ENCODE peak calls at places on chromosomes 6 and 20, in nine cellular contexts. V is IMR-90, I is lower leg skin, W is HepG2, H is heart left ventricle, E is ovary, S is K562, F is stomach, Z is adrenal gland. Q is an unnamed sample.

GRCh38 chr20:24934101-24934661 is 14.9 kb upstream of the CST7 start:
- DNase-seq in V (no peak), I (no peak), W (no peak), H (no peak), E (no peak), S (no peak), F (no peak), Z (no peak), Q (peak)

GRCh38 chr6:39037707-39038106 is 10.9 kb upstream of the GLP1R start:
- DNase-seq in V (no peak), I (no peak), W (no peak), H (peak), E (no peak), S (no peak), F (no peak), Z (no peak), Q (no peak)

GRCh38 chr6:39899540-39900295 is 34.5 kb downstream of the MOCS1 start:
- DNase-seq in V (peak), I (no peak), W (no peak), H (no peak), E (no peak), S (no peak), F (no peak), Z (no peak), Q (no peak)

GRCh38 chr6:96465321-96465903 is 56.2 kb upstream of the UFL1 start:
- DNase-seq in V (no peak), I (no peak), W (no peak), H (no peak), E (no peak), S (no peak), F (no peak), Z (no peak), Q (no peak)

GRCh38 chr6:8082954-8083858 is 19.0 kb upstream of the BLOC1S5 start:
- DNase-seq in V (peak), I (no peak), W (no peak), H (no peak), E (no peak), S (peak), F (peak), Z (no peak), Q (no peak)

GRCh38 chr6:125546827-125547226 is 202.6 kb upstream of the HEY2 start:
- DNase-seq in V (peak), I (no peak), W (peak), H (peak), E (no peak), S (peak), F (no peak), Z (no peak), Q (no peak)

GRCh38 chr20:2576317-2576727 is 39.9 kb downstream of the TMC2 start:
- DNase-seq in V (no peak), I (no peak), W (no peak), H (no peak), E (no peak), S (no peak), F (no peak), Z (no peak), Q (no peak)

GRCh38 chr20:20399705-20400104 is 31.8 kb downstream of the INSM1 start:
- DNase-seq in V (no peak), I (no peak), W (peak), H (no peak), E (no peak), S (no peak), F (no peak), Z (no peak), Q (no peak)

GRCh38 chr6:168160506-168161370 is 81.7 kb upstream of the FRMD1 start:
- DNase-seq in V (no peak), I (no peak), W (no peak), H (no peak), E (no peak), S (no peak), F (no peak), Z (no peak), Q (no peak)

GRCh38 chr6:116531675-116532570 is 13.6 kb downstream of the TRAPPC3L start:
- DNase-seq in V (peak), I (peak), W (peak), H (peak), E (peak), S (peak), F (peak), Z (peak), Q (no peak)

GRCh38 chr6:83867527-83868161 is 8.2 kb downstream of the CYB5R4 start:
- DNase-seq in V (peak), I (peak), W (no peak), H (peak), E (peak), S (peak), F (peak), Z (peak), Q (peak)

GRCh38 chr6:33822575-33823395 is 19.0 kb upstream of the MLN start:
- DNase-seq in V (no peak), I (no peak), W (peak), H (no peak), E (no peak), S (peak), F (no peak), Z (no peak), Q (no peak)

GRCh38 chr6:46903175-46903574 is 18.6 kb downstream of the ADGRF5 start:
- DNase-seq in V (no peak), I (no peak), W (peak), H (peak), E (no peak), S (no peak), F (no peak), Z (no peak), Q (no peak)

GRCh38 chr6:75117701-75118100 is 88.2 kb downstream of the COL12A1 start:
- DNase-seq in V (peak), I (no peak), W (no peak), H (no peak), E (no peak), S (no peak), F (no peak), Z (no peak), Q (no peak)

GRCh38 chr6:143449731-143450452 is 603 bp downstream of the ADAT2 start:
- DNase-seq in V (peak), I (peak), W (peak), H (no peak), E (no peak), S (peak), F (no peak), Z (no peak), Q (no peak)

GRCh38 chr6:115986026-115986425 is 74.7 kb downstream of the FRK start:
- DNase-seq in V (no peak), I (no peak), W (no peak), H (no peak), E (no peak), S (no peak), F (no peak), Z (no peak), Q (no peak)

GRCh38 chr6:168778201-168778600 is 337.2 kb downstream of the SMOC2 start:
- DNase-seq in V (no peak), I (peak), W (no peak), H (peak), E (peak), S (no peak), F (no peak), Z (peak), Q (no peak)

GRCh38 chr6:18451756-18452155 is 64.6 kb downstream of the RNF144B start:
- DNase-seq in V (no peak), I (no peak), W (no peak), H (no peak), E (no peak), S (no peak), F (no peak), Z (no peak), Q (no peak)

GRCh38 chr6:155818698-155819097 is 363.1 kb upstream of the NOX3 start:
- DNase-seq in V (no peak), I (no peak), W (no peak), H (no peak), E (no peak), S (no peak), F (no peak), Z (no peak), Q (no peak)

GRCh38 chr6:143271024-143271423 is 179.5 kb downstream of the ADAT2 start:
- DNase-seq in V (peak), I (no peak), W (peak), H (peak), E (peak), S (no peak), F (no peak), Z (peak), Q (no peak)

GRCh38 chr6:61886608-61887259 is 399.3 kb downstream of the KHDRBS2 start:
- DNase-seq in V (no peak), I (no peak), W (peak), H (no peak), E (no peak), S (no peak), F (no peak), Z (no peak), Q (no peak)

GRCh38 chr20:50277064-50277415 is 86.4 kb downstream of the CEBPB start:
- DNase-seq in V (no peak), I (no peak), W (no peak), H (no peak), E (no peak), S (no peak), F (no peak), Z (no peak), Q (peak)

GRCh38 chr6:135086414-135086764 is 31.8 kb upstream of the HBS1L start:
- DNase-seq in V (no peak), I (no peak), W (no peak), H (no peak), E (no peak), S (no peak), F (no peak), Z (no peak), Q (no peak)

GRCh38 chr6:169046483-169047192 is 207.0 kb downstream of the THBS2 start:
- DNase-seq in V (peak), I (no peak), W (no peak), H (no peak), E (no peak), S (no peak), F (no peak), Z (peak), Q (no peak)

GRCh38 chr6:26284537-26285142 is 80.4 kb upstream of the BTN3A2 start:
- DNase-seq in V (peak), I (no peak), W (no peak), H (peak), E (peak), S (peak), F (peak), Z (peak), Q (peak)

GRCh38 chr20:44109951-44110361 is 77.0 kb downstream of the JPH2 start:
- DNase-seq in V (no peak), I (no peak), W (no peak), H (no peak), E (peak), S (peak), F (no peak), Z (no peak), Q (no peak)

GRCh38 chr6:37840143-37840939 is 20.8 kb downstream of the ZFAND3 start:
- DNase-seq in V (no peak), I (no peak), W (no peak), H (no peak), E (no peak), S (no peak), F (no peak), Z (no peak), Q (no peak)

GRCh38 chr20:10653593-10654288 is 20.1 kb downstream of the JAG1 start:
- DNase-seq in V (peak), I (no peak), W (no peak), H (peak), E (peak), S (no peak), F (no peak), Z (no peak), Q (no peak)
- H3K4me3 ChIP-seq in V (peak), I (no peak), W (no peak), H (no peak), E (peak), S (no peak), F (no peak), Z (no peak), Q (no peak)

DNA sequence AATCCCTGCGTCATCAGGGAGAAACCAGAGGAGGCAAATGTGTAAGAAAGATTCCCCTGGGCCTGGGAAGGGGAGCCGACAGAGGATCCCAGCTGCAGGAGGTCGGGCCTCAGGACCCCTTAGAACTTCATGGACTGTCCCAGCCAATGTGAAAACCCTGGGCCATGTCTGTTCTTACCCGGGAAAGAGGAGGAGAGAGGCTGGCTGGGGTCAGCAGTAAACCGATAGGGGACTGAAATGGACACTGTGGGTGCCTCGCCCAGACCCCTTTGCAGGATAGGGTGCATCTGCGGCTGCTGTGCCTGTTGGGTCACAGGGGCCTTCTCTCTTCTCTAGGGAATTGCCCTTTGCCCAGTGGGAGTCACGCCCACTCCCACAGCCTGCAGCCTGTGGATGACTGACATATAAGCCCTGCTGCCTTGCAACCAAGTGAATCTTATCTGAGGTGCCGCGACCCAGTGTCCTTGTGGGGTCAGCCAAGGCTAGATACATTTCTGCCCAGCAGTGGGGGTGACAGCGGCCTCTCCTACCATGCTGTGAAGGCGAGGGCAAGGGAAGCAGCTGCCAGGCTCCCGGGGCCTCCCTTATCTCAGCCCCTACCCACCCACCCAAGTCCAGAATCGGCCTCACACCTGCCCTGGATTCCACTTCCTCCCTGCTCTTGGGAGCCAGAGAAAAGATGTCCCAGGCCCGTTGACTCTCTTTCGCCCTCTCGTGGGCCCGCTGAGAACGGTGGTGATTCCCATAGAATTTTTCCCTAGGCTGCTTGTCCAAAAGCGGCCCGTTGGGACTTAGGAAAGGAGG is 76.2 kb upstream of the RNF24 start:
- DNase-seq in V (peak), I (peak), W (peak), H (peak), E (peak), S (peak), F (peak), Z (peak), Q (peak)
- TF ChIP-seq CTCF in V (peak), I (no peak), W (peak), H (peak), E (no peak), S (peak), F (peak), Z (peak), Q (peak)

GRCh38 chr20:3785240-3786125 is 1.1 kb downstream of the CENPB start:
- DNase-seq in V (no peak), I (no peak), W (no peak), H (no peak), E (no peak), S (peak), F (peak), Z (peak), Q (peak)

GRCh38 chr20:3788685-3789155 is 2.2 kb upstream of the CENPB start:
- DNase-seq in V (no peak), I (no peak), W (no peak), H (no peak), E (no peak), S (no peak), F (no peak), Z (no peak), Q (peak)

GRCh38 chr20:3784863-3785239 is 1.7 kb downstream of the CENPB start:
- DNase-seq in V (no peak), I (no peak), W (no peak), H (no peak), E (no peak), S (no peak), F (no peak), Z (no peak), Q (peak)

GRCh38 chr20:3786126-3786484 is 435 bp downstream of the CENPB start:
- DNase-seq in V (peak), I (no peak), W (no peak), H (peak), E (peak), S (peak), F (peak), Z (peak), Q (no peak)

DNA sequence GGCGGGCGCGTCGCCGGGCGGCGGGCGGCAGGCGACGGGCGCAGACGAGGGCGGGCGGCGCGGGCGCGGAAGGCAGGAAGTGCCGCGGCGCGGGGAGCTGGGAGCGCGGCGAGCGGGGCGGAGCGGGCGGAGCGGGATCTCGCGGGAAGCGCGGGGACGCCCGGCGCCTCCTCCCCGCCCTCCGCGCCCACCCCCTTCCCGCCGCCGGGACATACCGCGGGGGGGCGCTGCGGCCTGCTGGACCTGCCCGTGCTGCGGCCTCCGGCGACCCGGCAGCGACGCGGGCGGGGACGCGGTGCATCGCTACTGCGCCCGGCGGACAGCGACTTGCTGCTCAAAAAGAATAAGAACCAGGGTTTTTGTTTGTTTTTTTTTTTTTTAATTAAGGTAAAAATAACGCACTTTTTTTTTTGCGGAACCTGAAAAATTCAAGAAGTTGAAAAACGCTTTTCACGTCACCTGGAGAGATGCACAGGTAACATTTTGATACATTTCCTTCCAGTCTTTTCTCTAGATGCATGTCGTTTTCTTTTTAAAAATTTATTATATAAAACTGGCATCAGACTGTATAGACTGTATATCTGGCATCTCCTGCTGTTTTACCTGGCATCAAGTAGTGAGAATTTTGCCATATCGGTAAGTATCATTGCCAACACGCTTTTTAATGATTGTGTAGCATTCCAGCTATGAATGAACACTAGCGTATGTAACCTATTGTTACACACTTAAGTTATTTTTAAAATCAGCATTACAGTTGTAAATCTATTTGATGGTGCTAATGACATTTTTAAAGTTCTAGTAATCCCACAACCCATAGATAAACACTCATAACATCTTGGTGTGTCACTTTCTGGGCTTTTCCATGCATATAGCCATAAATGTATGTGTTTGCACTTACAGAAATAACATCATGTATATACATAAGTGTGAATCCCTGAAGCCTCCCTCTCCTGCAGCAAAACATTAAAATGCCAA is at the start of gene CENPB:
- DNase-seq in V (peak), I (peak), W (peak), H (peak), E (peak), S (peak), F (peak), Z (peak), Q (peak)
- TF ChIP-seq POLR2A in V (no peak), I (no peak), W (no peak), H (no peak), E (no peak), S (no peak), F (no peak), Z (no peak), Q (no peak)

GRCh38 chr20:57266251-57267157 is at the start of gene BMP7:
- DNase-seq in V (no peak), I (no peak), W (no peak), H (no peak), E (no peak), S (no peak), F (no peak), Z (no peak), Q (no peak)
- H3K4me3 ChIP-seq in V (no peak), I (peak), W (no peak), H (peak), E (no peak), S (no peak), F (peak), Z (no peak), Q (peak)

DNA sequence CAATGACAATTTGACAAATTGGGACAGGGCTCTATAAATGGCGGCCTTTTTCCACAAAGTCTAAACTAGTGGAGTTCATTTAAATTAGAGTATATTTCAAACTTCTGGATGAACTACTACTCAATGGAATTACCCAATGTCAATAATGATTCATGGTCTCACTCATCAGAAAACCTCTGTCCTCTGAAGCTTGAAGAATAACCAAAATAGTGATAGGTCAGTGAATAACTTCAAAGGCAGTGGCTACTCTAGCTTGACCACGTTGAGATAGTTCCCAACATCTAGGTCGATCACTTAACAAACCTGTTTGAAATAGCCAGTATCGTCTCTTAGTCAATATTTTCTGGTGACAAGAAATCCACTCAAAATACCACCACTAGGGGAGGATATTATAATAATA is 197.6 kb downstream of the HDGFL1 start:
- DNase-seq in V (no peak), I (no peak), W (no peak), H (no peak), E (no peak), S (no peak), F (no peak), Z (no peak), Q (no peak)
- TF ChIP-seq CTCF in V (no peak), I (no peak), W (no peak), H (peak), E (no peak), S (no peak), F (no peak), Z (no peak), Q (no peak)

Q was measured in spleen.